ENCODE peak calls at places on chromosomes 4 and X, in five cellular contexts. I, E, W, Z and J are unnamed samples.

GRCh38 chr4:54902261-54902660 is 223.1 kb downstream of the KDR start:
- DNase-seq in I (no peak), E (no peak), W (peak; percentile 52), Z (no peak), J (no peak)

GRCh38 chr4:35559559-35560365 is 684.6 kb downstream of the ARAP2 start:
- DNase-seq in I (no peak), E (no peak), W (no peak), Z (no peak), J (no peak)

GRCh38 chrX:3268804-3269203 is 77.6 kb downstream of the MXRA5 start:
- DNase-seq in I (no peak), E (no peak), W (peak; percentile 30), Z (no peak), J (no peak)

GRCh38 chr4:113222006-113222405 is 172.6 kb downstream of the ANK2 start:
- DNase-seq in I (no peak), E (no peak), W (peak; percentile 22), Z (no peak), J (no peak)

GRCh38 chrX:108453841-108454240 is 14.2 kb downstream of the COL4A5 start:
- DNase-seq in I (no peak), E (no peak), W (no peak), Z (no peak), J (no peak)

GRCh38 chrX:153865685-153866084 is 20.3 kb downstream of the L1CAM start:
- DNase-seq in I (no peak), E (no peak), W (no peak), Z (no peak), J (no peak)

GRCh38 chr4:154013576-154013975 is 224.7 kb upstream of the SFRP2 start:
- DNase-seq in I (no peak), E (no peak), W (no peak), Z (no peak), J (no peak)

GRCh38 chr4:29861307-29861706 is 858.9 kb upstream of the PCDH7 start:
- DNase-seq in I (no peak), E (no peak), W (peak; percentile 1), Z (no peak), J (no peak)

GRCh38 chrX:150845091-150845490 is 53.4 kb downstream of the CD99L2 start:
- DNase-seq in I (no peak), E (no peak), W (no peak), Z (no peak), J (no peak)

GRCh38 chr4:86338989-86339388 is 20.9 kb downstream of the MAPK10 start:
- DNase-seq in I (no peak), E (no peak), W (peak; percentile 96), Z (peak; percentile 9), J (no peak)

GRCh38 chrX:3271485-3272186 is 74.8 kb downstream of the MXRA5 start:
- DNase-seq in I (no peak), E (no peak), W (peak; percentile 76), Z (no peak), J (no peak)

GRCh38 chr4:141534985-141535384 is 101.4 kb upstream of the IL15 start:
- DNase-seq in I (no peak), E (no peak), W (peak; percentile 29), Z (no peak), J (no peak)

GRCh38 chr4:155796031-155796430 is 37.2 kb downstream of the GUCY1B1 start:
- DNase-seq in I (no peak), E (no peak), W (peak; percentile 28), Z (no peak), J (no peak)